ENCODE peak calls at places on chromosomes 3 and 15, in four cellular contexts. One of them, this sample, is unnamed.

GRCh38 chr3:41711656-41712055 is 250.2 kb downstream of the ULK4 start:
- DNase-seq in H9: no peak
- DNase-seq in IMR-90: peak
- DNase-seq in H1: no peak
- DNase-seq in this sample: peak

GRCh38 chr3:24640330-24640877 is 145.8 kb upstream of the THRB start:
- DNase-seq in H9: no peak
- DNase-seq in IMR-90: no peak
- DNase-seq in H1: no peak
- DNase-seq in this sample: peak

GRCh38 chr3:192957441-192957951 is 39.8 kb upstream of the MB21D2 start:
- DNase-seq in H9: no peak
- DNase-seq in IMR-90: peak
- DNase-seq in H1: no peak
- DNase-seq in this sample: no peak

GRCh38 chr15:93974804-93975481 is 256.4 kb upstream of the MCTP2 start:
- DNase-seq in H9: peak
- DNase-seq in IMR-90: peak
- DNase-seq in H1: peak
- DNase-seq in this sample: peak

GRCh38 chr3:71341721-71342120 is 241.8 kb downstream of the FOXP1 start:
- DNase-seq in H9: no peak
- DNase-seq in IMR-90: peak
- DNase-seq in H1: no peak
- DNase-seq in this sample: no peak

GRCh38 chr15:62297933-62298332 is 132.8 kb upstream of the C2CD4B start:
- DNase-seq in H9: no peak
- DNase-seq in IMR-90: no peak
- DNase-seq in H1: no peak
- DNase-seq in this sample: no peak

GRCh38 chr3:4948395-4948794 is 30.8 kb upstream of the BHLHE40 start:
- DNase-seq in H9: no peak
- DNase-seq in IMR-90: peak
- DNase-seq in H1: no peak
- DNase-seq in this sample: no peak

GRCh38 chr3:17782751-17783150 is 40.3 kb upstream of the TBC1D5 start:
- DNase-seq in H9: no peak
- DNase-seq in IMR-90: no peak
- DNase-seq in H1: no peak
- DNase-seq in this sample: no peak

GRCh38 chr3:4990061-4990460 is 10.8 kb downstream of the BHLHE40 start:
- DNase-seq in H9: no peak
- DNase-seq in IMR-90: no peak
- DNase-seq in H1: no peak
- DNase-seq in this sample: no peak

GRCh38 chr3:42246091-42246490 is 19.9 kb downstream of the CCK start:
- DNase-seq in H9: no peak
- DNase-seq in IMR-90: no peak
- DNase-seq in H1: no peak
- DNase-seq in this sample: no peak

GRCh38 chr3:186790261-186790981 is 7.0 kb downstream of the EIF4A2 start:
- DNase-seq in H9: peak
- DNase-seq in IMR-90: peak
- DNase-seq in H1: no peak
- DNase-seq in this sample: peak

DNA sequence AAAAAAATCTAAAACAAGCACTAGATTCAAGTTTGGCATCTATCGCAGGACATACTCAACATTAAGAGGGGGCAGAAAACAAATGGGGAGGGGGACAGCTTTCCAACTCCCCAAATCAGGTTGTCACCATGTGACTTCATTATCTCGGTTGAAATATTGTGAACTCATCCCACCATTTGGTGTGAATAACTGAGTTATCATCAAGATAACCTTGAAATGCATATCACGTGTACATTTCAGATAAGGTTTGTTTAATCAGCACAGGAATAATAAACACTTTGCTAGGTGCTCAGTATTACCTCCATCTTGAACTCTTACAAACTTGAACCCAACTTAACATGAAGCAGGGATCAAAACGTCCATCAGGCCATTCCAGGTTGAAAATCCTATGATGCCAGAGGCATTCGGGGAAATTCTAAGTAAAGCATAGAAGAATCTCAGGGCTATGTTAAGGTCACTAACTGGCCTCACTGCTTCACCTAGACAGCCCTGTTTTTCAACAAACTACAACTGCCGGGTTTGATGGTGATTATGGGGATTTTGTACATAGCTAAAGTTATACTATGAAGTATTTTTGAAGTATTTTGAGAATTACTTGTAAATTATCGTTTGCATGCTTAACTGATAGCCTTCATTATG is 3.0 kb upstream of the ARHGAP31 start:
- DNase-seq in H9: no peak
- DNase-seq in IMR-90: no peak
- DNase-seq in H1: no peak
- DNase-seq in this sample: peak
- H2BK120ac ChIP-seq in H9: no peak
- H2BK120ac ChIP-seq in IMR-90: no peak
- H2BK120ac ChIP-seq in H1: no peak
- H2BK120ac ChIP-seq in this sample: no peak

GRCh38 chr15:72375501-72375845 is 341 bp downstream of the HEXA start:
- DNase-seq in H9: no peak
- DNase-seq in IMR-90: no peak
- DNase-seq in H1: no peak
- DNase-seq in this sample: no peak
- H2BK5ac ChIP-seq in H9: no peak
- H2BK5ac ChIP-seq in IMR-90: peak
- H2BK5ac ChIP-seq in H1: peak
- H2BK5ac ChIP-seq in this sample: no peak

DNA sequence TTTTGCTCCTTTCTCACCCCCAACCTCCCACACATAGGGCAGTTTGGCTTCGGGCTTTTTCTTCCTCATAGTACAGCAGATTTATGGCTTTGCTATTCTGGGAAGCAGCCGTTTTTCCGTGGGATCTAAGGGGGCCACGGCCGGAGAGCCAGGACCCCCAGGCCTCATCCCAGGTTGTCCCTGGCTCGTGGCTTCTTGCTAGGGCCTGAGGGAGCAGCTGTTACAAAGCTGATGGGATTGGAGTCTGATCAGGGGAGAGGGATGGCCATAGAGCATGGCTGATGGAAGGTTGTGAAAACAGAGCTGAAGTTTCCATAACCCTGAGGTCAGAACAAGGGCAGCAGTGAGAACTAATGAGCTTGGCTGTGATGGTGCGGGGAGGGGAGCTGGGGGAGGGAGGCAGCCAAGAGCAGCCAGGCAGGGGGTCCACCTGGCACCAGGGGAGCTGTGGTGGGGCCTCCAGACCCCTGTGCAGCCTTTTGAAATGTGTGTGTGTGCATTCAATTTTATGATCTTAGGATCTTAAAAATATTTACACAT is 63.0 kb downstream of the LINGO1 start:
- DNase-seq in H9: no peak
- DNase-seq in IMR-90: no peak
- DNase-seq in H1: no peak
- DNase-seq in this sample: no peak
- H2AK5ac ChIP-seq in H9: no peak
- H2AK5ac ChIP-seq in IMR-90: no peak
- H2AK5ac ChIP-seq in H1: no peak
- H2AK5ac ChIP-seq in this sample: no peak

GRCh38 chr3:54986294-54986693 is 58.4 kb upstream of the LRTM1 start:
- DNase-seq in H9: no peak
- DNase-seq in IMR-90: no peak
- DNase-seq in H1: no peak
- DNase-seq in this sample: no peak

GRCh38 chr3:54983266-54983910 is 55.5 kb upstream of the LRTM1 start:
- DNase-seq in H9: no peak
- DNase-seq in IMR-90: no peak
- DNase-seq in H1: no peak
- DNase-seq in this sample: peak

GRCh38 chr3:54987719-54988118 is 59.9 kb upstream of the LRTM1 start:
- DNase-seq in H9: no peak
- DNase-seq in IMR-90: no peak
- DNase-seq in H1: no peak
- DNase-seq in this sample: no peak

GRCh38 chr3:54989023-54989380 is 61.1 kb upstream of the LRTM1 start:
- DNase-seq in H9: no peak
- DNase-seq in IMR-90: no peak
- DNase-seq in H1: no peak
- DNase-seq in this sample: no peak

DNA sequence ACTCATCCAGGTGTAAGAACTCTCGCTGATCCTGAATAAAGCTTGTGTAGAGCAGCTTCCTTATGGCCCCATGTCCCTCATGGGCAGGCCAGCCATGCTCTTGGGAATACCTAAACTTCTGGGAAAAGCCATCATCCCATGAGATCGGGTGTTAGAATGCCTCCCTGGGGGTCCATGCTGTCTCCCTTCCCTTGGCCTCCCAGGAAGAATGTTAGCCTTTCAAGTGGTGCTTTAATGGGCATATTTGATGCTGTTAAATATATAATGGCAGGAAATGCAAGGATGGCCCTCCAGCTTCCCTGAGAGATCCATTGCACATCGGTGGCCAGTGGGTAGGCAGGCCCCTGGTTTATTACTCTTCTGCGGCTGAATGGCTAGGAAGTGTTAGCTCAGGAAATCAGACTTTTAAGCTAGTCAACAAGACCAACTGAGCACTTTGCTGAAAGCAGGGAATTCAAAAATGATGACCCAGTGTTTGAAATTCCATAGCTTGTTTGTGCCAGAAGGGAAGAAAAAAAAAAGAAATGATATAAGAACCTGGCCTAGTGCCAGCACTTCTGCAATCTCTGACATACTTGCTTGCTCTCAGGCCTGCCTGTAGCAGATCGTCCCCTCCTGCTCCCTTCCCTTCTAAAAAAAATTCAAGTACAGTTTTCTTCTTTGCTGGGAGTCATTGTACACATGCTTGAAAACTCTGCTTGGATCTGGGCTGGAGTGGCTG is 60.6 kb upstream of the LRTM1 start:
- DNase-seq in H9: no peak
- DNase-seq in IMR-90: peak
- DNase-seq in H1: no peak
- DNase-seq in this sample: no peak
- H2BK120ac ChIP-seq in H9: no peak
- H2BK120ac ChIP-seq in IMR-90: peak
- H2BK120ac ChIP-seq in H1: no peak
- H2BK120ac ChIP-seq in this sample: no peak

DNA sequence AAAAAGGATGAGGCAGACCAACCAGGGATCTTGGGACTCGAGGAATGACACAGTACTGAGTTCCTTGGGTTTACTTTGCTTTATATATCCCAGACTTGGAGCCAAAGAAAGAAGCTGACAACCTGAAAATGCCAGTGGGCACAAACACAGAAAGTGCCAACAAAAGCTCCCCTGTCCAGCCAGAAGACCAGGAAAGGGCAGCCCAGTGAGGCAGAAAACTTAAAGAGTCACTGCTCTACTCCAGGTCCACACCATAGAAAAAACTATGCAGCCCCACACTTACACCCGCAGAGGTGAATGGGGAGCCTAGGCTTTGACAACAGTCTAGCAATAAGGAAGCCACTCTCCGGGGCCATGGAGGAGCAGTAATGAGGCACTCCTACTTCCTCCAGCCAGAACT is 80.3 kb downstream of the FLNB start:
- DNase-seq in H9: no peak
- DNase-seq in IMR-90: no peak
- DNase-seq in H1: no peak
- DNase-seq in this sample: no peak
- H2BK5ac ChIP-seq in H9: no peak
- H2BK5ac ChIP-seq in IMR-90: no peak
- H2BK5ac ChIP-seq in H1: no peak
- H2BK5ac ChIP-seq in this sample: no peak

DNA sequence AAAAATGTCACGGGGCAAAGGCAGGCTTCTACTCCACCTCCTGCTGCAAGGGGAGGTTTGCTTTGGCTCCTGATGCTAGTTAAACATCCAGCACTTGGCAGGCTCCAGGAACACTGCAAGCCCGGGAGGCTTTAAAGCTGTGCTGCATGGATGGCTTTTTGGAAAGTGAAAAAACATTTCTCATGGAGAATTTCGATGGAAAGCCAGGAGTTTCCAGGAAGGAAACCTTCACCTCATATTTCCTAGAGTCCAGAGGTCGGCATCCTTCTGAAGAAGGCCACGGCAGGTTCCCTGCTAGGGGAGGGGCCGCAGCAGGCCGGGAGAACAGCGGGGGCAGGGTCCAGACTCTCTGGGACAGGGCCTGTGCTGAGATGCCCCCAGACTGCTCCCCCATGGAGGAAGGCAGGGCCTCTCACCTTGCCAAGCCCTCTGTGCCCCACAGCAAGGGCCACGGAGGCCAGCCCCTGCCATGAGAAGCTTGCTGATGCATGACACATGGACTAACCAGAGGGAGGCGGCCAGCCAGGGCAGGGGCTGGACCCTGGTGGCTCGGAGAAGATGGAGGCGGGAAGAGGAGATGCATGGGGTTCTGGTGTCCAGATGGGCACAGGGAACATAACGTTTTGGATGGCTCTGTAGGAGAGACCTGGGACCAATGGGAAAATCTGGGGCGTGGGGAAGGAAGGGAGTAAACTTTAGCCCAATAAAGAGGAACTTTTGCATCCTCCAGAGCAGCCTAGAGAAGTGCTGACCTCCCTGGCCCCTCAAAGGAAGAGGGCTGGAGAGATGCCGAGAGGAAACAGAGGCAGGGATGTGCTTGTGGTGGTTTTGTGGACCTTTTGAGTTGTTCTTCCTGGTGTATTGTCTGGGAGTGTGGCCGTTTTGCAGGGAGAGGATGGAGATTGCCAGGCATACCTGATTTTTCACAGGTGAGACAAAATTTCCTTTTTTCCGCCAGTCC is 10.5 kb downstream of the CTSH start:
- DNase-seq in H9: no peak
- DNase-seq in IMR-90: no peak
- DNase-seq in H1: no peak
- DNase-seq in this sample: no peak
- H2AK5ac ChIP-seq in H9: no peak
- H2AK5ac ChIP-seq in IMR-90: no peak
- H2AK5ac ChIP-seq in H1: no peak
- H2AK5ac ChIP-seq in this sample: no peak

GRCh38 chr3:194486540-194487288 is at the start of gene ATP13A3:
- DNase-seq in H9: peak
- DNase-seq in IMR-90: peak
- DNase-seq in H1: peak
- DNase-seq in this sample: peak
- H2BK120ac ChIP-seq in H9: no peak
- H2BK120ac ChIP-seq in IMR-90: peak
- H2BK120ac ChIP-seq in H1: no peak
- H2BK120ac ChIP-seq in this sample: peak